ENCODE peak calls at places on chromosome 2, in eight cellular contexts. One of them, this sample, is unnamed.

GRCh38 chr2:23453936-23454460 is 69.0 kb downstream of the KLHL29 start:
- DNase-seq in activated gamma-delta T cell treated with Interleukin-2 at 50 U/mL for 16 hours: no peak
- DNase-seq in foreskin keratinocyte: no peak
- DNase-seq in NCI-H345: no peak
- DNase-seq in ureter: peak
- DNase-seq in left kidney: peak
- DNase-seq in activated CD4-positive, alpha-beta T cell treated with anti-CD3 and anti-CD28 coated beads for 4 hours: no peak
- DNase-seq in occipital lobe: no peak
- DNase-seq in this sample: no peak

GRCh38 chr2:86785456-86785855 is 5.3 kb downstream of the CD8A start:
- DNase-seq in NCI-H345: no peak
- DNase-seq in activated CD4-positive, alpha-beta T cell treated with anti-CD3 and anti-CD28 coated beads for 4 hours: no peak
- DNase-seq in ureter: no peak
- DNase-seq in activated gamma-delta T cell treated with Interleukin-2 at 50 U/mL for 16 hours: no peak
- DNase-seq in left kidney: no peak
- DNase-seq in foreskin keratinocyte: no peak
- DNase-seq in occipital lobe: no peak
- DNase-seq in this sample: no peak

GRCh38 chr2:211093743-211094303 is 537.4 kb downstream of the CPS1 start:
- DNase-seq in foreskin keratinocyte: peak
- DNase-seq in left kidney: peak
- DNase-seq in activated gamma-delta T cell treated with Interleukin-2 at 50 U/mL for 16 hours: no peak
- DNase-seq in occipital lobe: no peak
- DNase-seq in ureter: no peak
- DNase-seq in NCI-H345: peak
- DNase-seq in activated CD4-positive, alpha-beta T cell treated with anti-CD3 and anti-CD28 coated beads for 4 hours: no peak
- DNase-seq in this sample: no peak

GRCh38 chr2:172248381-172249173 is 145.9 kb upstream of the DLX2 start:
- DNase-seq in foreskin keratinocyte: peak
- DNase-seq in activated gamma-delta T cell treated with Interleukin-2 at 50 U/mL for 16 hours: no peak
- DNase-seq in occipital lobe: no peak
- DNase-seq in left kidney: no peak
- DNase-seq in ureter: no peak
- DNase-seq in NCI-H345: no peak
- DNase-seq in activated CD4-positive, alpha-beta T cell treated with anti-CD3 and anti-CD28 coated beads for 4 hours: no peak
- DNase-seq in this sample: no peak

GRCh38 chr2:68284896-68285295 is 32.6 kb upstream of the PPP3R1 start:
- DNase-seq in NCI-H345: no peak
- DNase-seq in left kidney: peak
- DNase-seq in foreskin keratinocyte: peak
- DNase-seq in activated gamma-delta T cell treated with Interleukin-2 at 50 U/mL for 16 hours: no peak
- DNase-seq in activated CD4-positive, alpha-beta T cell treated with anti-CD3 and anti-CD28 coated beads for 4 hours: no peak
- DNase-seq in occipital lobe: peak
- DNase-seq in ureter: no peak
- DNase-seq in this sample: no peak

GRCh38 chr2:98897746-98898145 is 38.3 kb downstream of the CRACDL start:
- DNase-seq in NCI-H345: no peak
- DNase-seq in foreskin keratinocyte: no peak
- DNase-seq in activated gamma-delta T cell treated with Interleukin-2 at 50 U/mL for 16 hours: no peak
- DNase-seq in activated CD4-positive, alpha-beta T cell treated with anti-CD3 and anti-CD28 coated beads for 4 hours: no peak
- DNase-seq in left kidney: no peak
- DNase-seq in ureter: peak
- DNase-seq in occipital lobe: no peak
- DNase-seq in this sample: no peak

GRCh38 chr2:235641333-235641732 is 147.5 kb downstream of the AGAP1 start:
- DNase-seq in NCI-H345: no peak
- DNase-seq in occipital lobe: no peak
- DNase-seq in left kidney: no peak
- DNase-seq in activated gamma-delta T cell treated with Interleukin-2 at 50 U/mL for 16 hours: no peak
- DNase-seq in foreskin keratinocyte: no peak
- DNase-seq in activated CD4-positive, alpha-beta T cell treated with anti-CD3 and anti-CD28 coated beads for 4 hours: no peak
- DNase-seq in ureter: no peak
- DNase-seq in this sample: no peak

GRCh38 chr2:64652231-64653173 is 1.2 kb downstream of the SERTAD2 start:
- DNase-seq in activated CD4-positive, alpha-beta T cell treated with anti-CD3 and anti-CD28 coated beads for 4 hours: peak
- DNase-seq in NCI-H345: no peak
- DNase-seq in activated gamma-delta T cell treated with Interleukin-2 at 50 U/mL for 16 hours: no peak
- DNase-seq in occipital lobe: no peak
- DNase-seq in foreskin keratinocyte: peak
- DNase-seq in ureter: no peak
- DNase-seq in left kidney: peak
- DNase-seq in this sample: peak

GRCh38 chr2:65370387-65371093 is 61.9 kb downstream of the SPRED2 start:
- DNase-seq in foreskin keratinocyte: no peak
- DNase-seq in occipital lobe: no peak
- DNase-seq in ureter: no peak
- DNase-seq in NCI-H345: no peak
- DNase-seq in left kidney: peak
- DNase-seq in activated gamma-delta T cell treated with Interleukin-2 at 50 U/mL for 16 hours: no peak
- DNase-seq in activated CD4-positive, alpha-beta T cell treated with anti-CD3 and anti-CD28 coated beads for 4 hours: no peak
- DNase-seq in this sample: no peak

GRCh38 chr2:74742486-74742885 is 88.4 kb downstream of the SEMA4F start:
- DNase-seq in left kidney: no peak
- DNase-seq in activated gamma-delta T cell treated with Interleukin-2 at 50 U/mL for 16 hours: no peak
- DNase-seq in NCI-H345: no peak
- DNase-seq in ureter: no peak
- DNase-seq in foreskin keratinocyte: no peak
- DNase-seq in occipital lobe: no peak
- DNase-seq in activated CD4-positive, alpha-beta T cell treated with anti-CD3 and anti-CD28 coated beads for 4 hours: no peak
- DNase-seq in this sample: no peak

GRCh38 chr2:238908960-238909951 is 61.4 kb downstream of the TWIST2 start:
- DNase-seq in left kidney: peak
- DNase-seq in ureter: peak
- DNase-seq in activated CD4-positive, alpha-beta T cell treated with anti-CD3 and anti-CD28 coated beads for 4 hours: no peak
- DNase-seq in activated gamma-delta T cell treated with Interleukin-2 at 50 U/mL for 16 hours: no peak
- DNase-seq in occipital lobe: no peak
- DNase-seq in foreskin keratinocyte: no peak
- DNase-seq in NCI-H345: no peak
- DNase-seq in this sample: no peak

GRCh38 chr2:40165503-40165867 is 286.4 kb downstream of the SLC8A1 start:
- DNase-seq in foreskin keratinocyte: no peak
- DNase-seq in occipital lobe: no peak
- DNase-seq in NCI-H345: peak
- DNase-seq in activated CD4-positive, alpha-beta T cell treated with anti-CD3 and anti-CD28 coated beads for 4 hours: no peak
- DNase-seq in activated gamma-delta T cell treated with Interleukin-2 at 50 U/mL for 16 hours: no peak
- DNase-seq in ureter: no peak
- DNase-seq in left kidney: no peak
- DNase-seq in this sample: no peak

GRCh38 chr2:193463016-193463415 is 1268.3 kb upstream of the TMEFF2 start:
- DNase-seq in NCI-H345: no peak
- DNase-seq in left kidney: no peak
- DNase-seq in foreskin keratinocyte: no peak
- DNase-seq in ureter: no peak
- DNase-seq in occipital lobe: no peak
- DNase-seq in activated gamma-delta T cell treated with Interleukin-2 at 50 U/mL for 16 hours: no peak
- DNase-seq in activated CD4-positive, alpha-beta T cell treated with anti-CD3 and anti-CD28 coated beads for 4 hours: no peak
- DNase-seq in this sample: no peak

GRCh38 chr2:148560501-148560900 is 84.0 kb upstream of the EPC2 start:
- DNase-seq in ureter: no peak
- DNase-seq in activated gamma-delta T cell treated with Interleukin-2 at 50 U/mL for 16 hours: no peak
- DNase-seq in foreskin keratinocyte: no peak
- DNase-seq in NCI-H345: no peak
- DNase-seq in left kidney: peak
- DNase-seq in occipital lobe: no peak
- DNase-seq in activated CD4-positive, alpha-beta T cell treated with anti-CD3 and anti-CD28 coated beads for 4 hours: no peak
- DNase-seq in this sample: no peak

GRCh38 chr2:3662239-3662638 is 4.2 kb downstream of the ALLC start:
- DNase-seq in NCI-H345: no peak
- DNase-seq in left kidney: no peak
- DNase-seq in ureter: no peak
- DNase-seq in activated CD4-positive, alpha-beta T cell treated with anti-CD3 and anti-CD28 coated beads for 4 hours: no peak
- DNase-seq in occipital lobe: no peak
- DNase-seq in foreskin keratinocyte: peak
- DNase-seq in activated gamma-delta T cell treated with Interleukin-2 at 50 U/mL for 16 hours: no peak
- DNase-seq in this sample: no peak

GRCh38 chr2:124704056-124704644 is 679.1 kb downstream of the CNTNAP5 start:
- DNase-seq in activated CD4-positive, alpha-beta T cell treated with anti-CD3 and anti-CD28 coated beads for 4 hours: no peak
- DNase-seq in NCI-H345: no peak
- DNase-seq in foreskin keratinocyte: no peak
- DNase-seq in ureter: no peak
- DNase-seq in activated gamma-delta T cell treated with Interleukin-2 at 50 U/mL for 16 hours: no peak
- DNase-seq in occipital lobe: no peak
- DNase-seq in left kidney: no peak
- DNase-seq in this sample: no peak

GRCh38 chr2:20962939-20963543 is 80.8 kb downstream of the APOB start:
- DNase-seq in left kidney: peak
- DNase-seq in foreskin keratinocyte: peak
- DNase-seq in activated CD4-positive, alpha-beta T cell treated with anti-CD3 and anti-CD28 coated beads for 4 hours: peak
- DNase-seq in occipital lobe: peak
- DNase-seq in ureter: peak
- DNase-seq in activated gamma-delta T cell treated with Interleukin-2 at 50 U/mL for 16 hours: peak
- DNase-seq in NCI-H345: peak
- DNase-seq in this sample: peak

GRCh38 chr2:159907914-159908313 is 109.9 kb upstream of the CD302 start:
- DNase-seq in ureter: no peak
- DNase-seq in activated CD4-positive, alpha-beta T cell treated with anti-CD3 and anti-CD28 coated beads for 4 hours: no peak
- DNase-seq in occipital lobe: no peak
- DNase-seq in activated gamma-delta T cell treated with Interleukin-2 at 50 U/mL for 16 hours: no peak
- DNase-seq in foreskin keratinocyte: no peak
- DNase-seq in NCI-H345: peak
- DNase-seq in left kidney: peak
- DNase-seq in this sample: no peak

GRCh38 chr2:218010838-218011616 is 8.2 kb upstream of the TNS1 start:
- DNase-seq in activated CD4-positive, alpha-beta T cell treated with anti-CD3 and anti-CD28 coated beads for 4 hours: no peak
- DNase-seq in occipital lobe: no peak
- DNase-seq in ureter: no peak
- DNase-seq in left kidney: peak
- DNase-seq in foreskin keratinocyte: no peak
- DNase-seq in NCI-H345: peak
- DNase-seq in activated gamma-delta T cell treated with Interleukin-2 at 50 U/mL for 16 hours: no peak
- DNase-seq in this sample: no peak

GRCh38 chr2:8488001-8488738 is 193.7 kb upstream of the ID2 start:
- DNase-seq in NCI-H345: no peak
- DNase-seq in activated CD4-positive, alpha-beta T cell treated with anti-CD3 and anti-CD28 coated beads for 4 hours: peak
- DNase-seq in ureter: no peak
- DNase-seq in left kidney: no peak
- DNase-seq in activated gamma-delta T cell treated with Interleukin-2 at 50 U/mL for 16 hours: peak
- DNase-seq in occipital lobe: no peak
- DNase-seq in foreskin keratinocyte: no peak
- DNase-seq in this sample: no peak

GRCh38 chr2:176508984-176509383 is 239.7 kb downstream of the MTX2 start:
- DNase-seq in left kidney: peak
- DNase-seq in NCI-H345: no peak
- DNase-seq in occipital lobe: no peak
- DNase-seq in foreskin keratinocyte: no peak
- DNase-seq in ureter: no peak
- DNase-seq in activated gamma-delta T cell treated with Interleukin-2 at 50 U/mL for 16 hours: no peak
- DNase-seq in activated CD4-positive, alpha-beta T cell treated with anti-CD3 and anti-CD28 coated beads for 4 hours: no peak
- DNase-seq in this sample: no peak

GRCh38 chr2:240467149-240467642 is 31.7 kb downstream of the GPC1 start:
- DNase-seq in activated CD4-positive, alpha-beta T cell treated with anti-CD3 and anti-CD28 coated beads for 4 hours: no peak
- DNase-seq in activated gamma-delta T cell treated with Interleukin-2 at 50 U/mL for 16 hours: peak
- DNase-seq in foreskin keratinocyte: no peak
- DNase-seq in left kidney: no peak
- DNase-seq in ureter: no peak
- DNase-seq in NCI-H345: no peak
- DNase-seq in occipital lobe: no peak
- DNase-seq in this sample: no peak

GRCh38 chr2:43270930-43271615 is 44.7 kb upstream of the ZFP36L2 start:
- DNase-seq in occipital lobe: no peak
- DNase-seq in NCI-H345: no peak
- DNase-seq in left kidney: no peak
- DNase-seq in activated gamma-delta T cell treated with Interleukin-2 at 50 U/mL for 16 hours: no peak
- DNase-seq in foreskin keratinocyte: no peak
- DNase-seq in ureter: no peak
- DNase-seq in activated CD4-positive, alpha-beta T cell treated with anti-CD3 and anti-CD28 coated beads for 4 hours: no peak
- DNase-seq in this sample: no peak

GRCh38 chr2:11581129-11581796 is 47.4 kb downstream of the GREB1 start:
- DNase-seq in ureter: no peak
- DNase-seq in foreskin keratinocyte: no peak
- DNase-seq in NCI-H345: no peak
- DNase-seq in occipital lobe: no peak
- DNase-seq in left kidney: no peak
- DNase-seq in activated CD4-positive, alpha-beta T cell treated with anti-CD3 and anti-CD28 coated beads for 4 hours: no peak
- DNase-seq in activated gamma-delta T cell treated with Interleukin-2 at 50 U/mL for 16 hours: no peak
- DNase-seq in this sample: no peak

GRCh38 chr2:220948579-220948978 is 623.5 kb downstream of the EPHA4 start:
- DNase-seq in left kidney: no peak
- DNase-seq in ureter: no peak
- DNase-seq in NCI-H345: no peak
- DNase-seq in occipital lobe: no peak
- DNase-seq in activated gamma-delta T cell treated with Interleukin-2 at 50 U/mL for 16 hours: no peak
- DNase-seq in activated CD4-positive, alpha-beta T cell treated with anti-CD3 and anti-CD28 coated beads for 4 hours: no peak
- DNase-seq in foreskin keratinocyte: no peak
- DNase-seq in this sample: no peak

GRCh38 chr2:181114021-181114420 is 133.6 kb downstream of the UBE2E3 start:
- DNase-seq in foreskin keratinocyte: peak
- DNase-seq in activated gamma-delta T cell treated with Interleukin-2 at 50 U/mL for 16 hours: no peak
- DNase-seq in activated CD4-positive, alpha-beta T cell treated with anti-CD3 and anti-CD28 coated beads for 4 hours: no peak
- DNase-seq in occipital lobe: no peak
- DNase-seq in left kidney: no peak
- DNase-seq in NCI-H345: no peak
- DNase-seq in ureter: no peak
- DNase-seq in this sample: no peak

GRCh38 chr2:37201766-37202165 is 5.5 kb downstream of the CEBPZOS start:
- DNase-seq in activated CD4-positive, alpha-beta T cell treated with anti-CD3 and anti-CD28 coated beads for 4 hours: peak
- DNase-seq in NCI-H345: no peak
- DNase-seq in left kidney: no peak
- DNase-seq in occipital lobe: no peak
- DNase-seq in ureter: no peak
- DNase-seq in activated gamma-delta T cell treated with Interleukin-2 at 50 U/mL for 16 hours: peak
- DNase-seq in foreskin keratinocyte: no peak
- DNase-seq in this sample: no peak

GRCh38 chr2:189506514-189506976 is 65.3 kb downstream of the WDR75 start:
- DNase-seq in activated gamma-delta T cell treated with Interleukin-2 at 50 U/mL for 16 hours: no peak
- DNase-seq in foreskin keratinocyte: peak
- DNase-seq in ureter: no peak
- DNase-seq in activated CD4-positive, alpha-beta T cell treated with anti-CD3 and anti-CD28 coated beads for 4 hours: no peak
- DNase-seq in NCI-H345: no peak
- DNase-seq in left kidney: no peak
- DNase-seq in occipital lobe: no peak
- DNase-seq in this sample: peak